ENCODE peak calls at places on chromosomes 4 and X, in nine cellular contexts. X is fibroblast of lung, D is astrocyte, Q is PC-3, R is IMR-90, W is GM23248, A is PC-9, F is neural progenitor cell, Z is neuronal stem cell. G is an unnamed sample.

GRCh38 chr4:154590329-154591006 is at the start of gene FGA:
- DNase-seq in X (no peak), D (no peak), Q (no peak), R (no peak), W (no peak), A (no peak), F (peak), Z (no peak), G (peak)

GRCh38 chr4:85720736-85721135 is 245.8 kb downstream of the ARHGAP24 start:
- DNase-seq in X (peak), D (peak), Q (peak), R (peak), W (peak), A (peak), F (no peak), Z (no peak), G (peak)

GRCh38 chr4:51901363-51901762 is 58.4 kb downstream of the DCUN1D4 start:
- DNase-seq in X (no peak), D (no peak), Q (no peak), R (no peak), W (no peak), A (no peak), F (no peak), Z (no peak), G (no peak)

GRCh38 chr4:52982246-52982950 is 120.3 kb downstream of the RASL11B start:
- DNase-seq in X (peak), D (peak), Q (peak), R (peak), W (peak), A (no peak), F (peak), Z (peak), G (peak)

GRCh38 chr4:100014616-100015015 is 64.5 kb upstream of the H2AZ1 start:
- DNase-seq in X (no peak), D (no peak), Q (peak), R (peak), W (no peak), A (no peak), F (no peak), Z (no peak), G (no peak)

GRCh38 chr4:67928547-67928946 is 34.7 kb downstream of the TMPRSS11A start:
- DNase-seq in X (no peak), D (peak), Q (peak), R (no peak), W (no peak), A (no peak), F (peak), Z (no peak), G (no peak)

GRCh38 chr4:122104184-122104583 is 47.9 kb upstream of the BLTP1 start:
- DNase-seq in X (no peak), D (peak), Q (no peak), R (peak), W (no peak), A (no peak), F (no peak), Z (no peak), G (no peak)

GRCh38 chr4:185472063-185472542 is 570 bp upstream of the CCDC110 start:
- DNase-seq in X (peak), D (no peak), Q (no peak), R (no peak), W (no peak), A (no peak), F (no peak), Z (no peak), G (no peak)

GRCh38 chr4:155012469-155012868 is 196.0 kb upstream of the NPY2R start:
- DNase-seq in X (no peak), D (no peak), Q (no peak), R (no peak), W (no peak), A (no peak), F (no peak), Z (no peak), G (no peak)

GRCh38 chrX:49100704-49101628 is 21.3 kb upstream of the WDR45 start:
- DNase-seq in X (peak), D (peak), Q (peak), R (peak), W (peak), A (peak), F (peak), Z (peak), G (peak)

GRCh38 chr4:134518574-134519217 is 317.1 kb upstream of the PABPC4L start:
- DNase-seq in X (no peak), D (no peak), Q (no peak), R (no peak), W (no peak), A (no peak), F (no peak), Z (no peak), G (no peak)

GRCh38 chr4:81330018-81330417 is 115.0 kb upstream of the PRKG2 start:
- DNase-seq in X (no peak), D (no peak), Q (no peak), R (no peak), W (no peak), A (no peak), F (no peak), Z (no peak), G (no peak)

GRCh38 chrX:119734897-119735339 is 23.5 kb upstream of the SOWAHD start:
- DNase-seq in X (peak), D (no peak), Q (no peak), R (no peak), W (peak), A (no peak), F (no peak), Z (no peak), G (no peak)

GRCh38 chrX:41720125-41720780 is 3.7 kb upstream of the GPR82 start:
- DNase-seq in X (no peak), D (peak), Q (no peak), R (peak), W (peak), A (no peak), F (no peak), Z (no peak), G (no peak)

GRCh38 chr4:185885604-185886003 is 73.6 kb upstream of the SORBS2 start:
- DNase-seq in X (no peak), D (no peak), Q (no peak), R (no peak), W (no peak), A (no peak), F (no peak), Z (no peak), G (no peak)

GRCh38 chr4:187301923-187302322 is 578.3 kb upstream of the FAT1 start:
- DNase-seq in X (no peak), D (no peak), Q (no peak), R (no peak), W (no peak), A (no peak), F (no peak), Z (no peak), G (no peak)

GRCh38 chr4:114658179-114658578 is 59.6 kb downstream of the UGT8 start:
- DNase-seq in X (no peak), D (no peak), Q (no peak), R (no peak), W (no peak), A (no peak), F (no peak), Z (no peak), G (no peak)

GRCh38 chrX:12149670-12150407 is 11.6 kb downstream of the FRMPD4 start:
- DNase-seq in X (no peak), D (no peak), Q (peak), R (no peak), W (no peak), A (peak), F (no peak), Z (no peak), G (no peak)

GRCh38 chrX:11143931-11144678 is 33.0 kb downstream of the HCCS start:
- DNase-seq in X (peak), D (peak), Q (peak), R (peak), W (peak), A (peak), F (peak), Z (peak), G (peak)

GRCh38 chr4:3801931-3802550 is 35.9 kb downstream of the ADRA2C start:
- DNase-seq in X (no peak), D (no peak), Q (no peak), R (no peak), W (no peak), A (no peak), F (no peak), Z (no peak), G (no peak)

GRCh38 chr4:184283659-184284335 is 66.1 kb upstream of the ENPP6 start:
- DNase-seq in X (no peak), D (no peak), Q (no peak), R (no peak), W (no peak), A (no peak), F (no peak), Z (no peak), G (no peak)

GRCh38 chrX:77820328-77820727 is 34.3 kb upstream of the ATRX start:
- DNase-seq in X (no peak), D (no peak), Q (no peak), R (no peak), W (no peak), A (no peak), F (no peak), Z (no peak), G (no peak)

GRCh38 chr4:176726803-176727202 is 65.9 kb downstream of the VEGFC start:
- DNase-seq in X (peak), D (peak), Q (no peak), R (peak), W (no peak), A (no peak), F (no peak), Z (no peak), G (peak)

DNA sequence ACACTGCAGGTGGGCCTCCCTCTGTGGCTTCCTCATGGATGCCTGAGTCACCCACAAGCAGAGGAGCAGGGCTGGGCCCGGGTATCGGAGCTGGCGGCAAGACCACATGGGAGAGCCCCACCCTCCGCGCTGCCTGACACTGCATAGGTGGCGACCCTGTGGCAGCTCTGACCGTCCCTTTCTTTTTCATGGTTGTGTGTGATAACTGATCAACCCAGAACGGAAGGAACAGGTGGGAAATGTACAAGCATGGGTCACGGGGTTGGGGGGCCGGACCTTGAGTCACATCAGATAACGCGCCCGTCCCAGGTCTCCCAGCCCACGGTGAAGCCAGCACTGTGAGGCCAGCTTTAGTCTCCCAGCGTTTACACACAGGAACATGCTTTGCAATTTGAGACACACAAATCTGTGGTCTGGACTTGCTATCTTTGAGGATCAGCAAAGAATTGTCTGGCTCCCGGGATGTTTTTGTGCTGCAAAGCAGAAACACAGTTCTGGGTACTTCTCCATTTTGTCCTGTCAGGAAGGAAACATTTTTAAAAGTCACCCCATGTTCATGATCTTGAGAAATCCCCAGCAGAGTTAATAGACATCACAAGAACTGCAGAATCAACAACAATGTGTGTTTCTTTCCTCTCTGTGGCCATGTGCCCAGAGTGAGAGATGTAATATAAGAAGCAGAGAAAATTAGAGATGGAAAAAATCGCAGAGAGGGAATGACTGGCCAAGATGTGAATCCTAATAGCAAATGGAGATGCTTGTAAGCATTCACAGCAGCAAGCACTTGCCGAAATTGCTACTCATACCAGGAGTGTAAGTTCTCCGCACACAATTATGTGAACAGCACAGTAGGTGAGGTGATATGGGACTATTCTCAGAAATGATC is 70.1 kb upstream of the CBR4 start:
- DNase-seq in X (peak), D (peak), Q (peak), R (peak), W (peak), A (no peak), F (no peak), Z (no peak), G (peak)
- H2AFZ ChIP-seq in X (no peak), D (no peak), Q (peak), R (peak), W (no peak), A (no peak), F (no peak), Z (peak), G (peak)

GRCh38 chrX:107629533-107629909 is 1.2 kb downstream of the PRPS1 start:
- DNase-seq in X (peak), D (peak), Q (peak), R (peak), W (peak), A (no peak), F (peak), Z (no peak), G (peak)

GRCh38 chrX:107627792-107628661 is at the start of gene PRPS1:
- DNase-seq in X (peak), D (peak), Q (peak), R (peak), W (peak), A (peak), F (peak), Z (peak), G (peak)

GRCh38 chrX:107628662-107629532 is 587 bp downstream of the PRPS1 start:
- DNase-seq in X (peak), D (peak), Q (peak), R (peak), W (peak), A (peak), F (peak), Z (no peak), G (peak)

GRCh38 chrX:107632291-107632690 is 4.0 kb downstream of the PRPS1 start:
- DNase-seq in X (no peak), D (peak), Q (no peak), R (no peak), W (peak), A (peak), F (no peak), Z (no peak), G (no peak)

DNA sequence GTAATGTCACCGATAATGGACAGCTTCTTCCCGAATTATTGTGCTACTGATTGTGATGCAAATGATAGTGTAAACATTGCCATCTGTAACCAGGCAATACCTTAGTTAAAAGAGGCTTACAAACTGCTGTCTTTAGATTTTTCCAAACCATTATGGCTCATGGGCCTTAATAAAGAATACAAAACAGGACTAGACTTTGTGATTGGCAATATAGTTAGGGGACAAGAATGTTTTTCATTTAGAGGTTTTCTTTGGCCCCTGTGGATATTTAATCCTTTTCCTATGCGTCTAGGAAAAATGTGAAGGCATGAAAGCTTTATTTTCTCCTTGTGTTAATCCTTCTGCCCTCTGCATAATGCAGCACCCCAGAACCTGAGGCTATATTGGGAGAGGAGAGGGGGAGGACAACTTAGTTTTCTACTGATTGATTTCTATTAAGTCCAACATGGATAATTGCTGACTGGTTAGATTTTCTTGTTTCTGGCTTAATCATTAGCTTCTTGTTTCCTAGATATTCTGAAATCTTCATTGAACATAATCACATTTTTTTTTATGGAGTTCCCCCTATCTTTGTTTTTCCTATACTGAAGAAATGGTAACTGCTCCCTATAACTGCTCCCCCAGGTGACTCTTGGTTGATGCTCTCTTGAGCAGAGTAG is 1.9 kb downstream of the PRPS1 start:
- DNase-seq in X (no peak), D (no peak), Q (no peak), R (no peak), W (no peak), A (no peak), F (peak), Z (no peak), G (no peak)
- H3K4me3 ChIP-seq in X (peak), D (peak), Q (peak), R (peak), W (peak), A (peak), F (peak), Z (peak), G (peak)

GRCh38 chr4:150216725-150217124 is 138.5 kb downstream of the DCLK2 start:
- DNase-seq in X (no peak), D (no peak), Q (no peak), R (no peak), W (no peak), A (no peak), F (no peak), Z (no peak), G (no peak)

GRCh38 chr4:150215601-150216000 is 137.4 kb downstream of the DCLK2 start:
- DNase-seq in X (no peak), D (no peak), Q (peak), R (no peak), W (no peak), A (peak), F (no peak), Z (no peak), G (peak)

GRCh38 chr4:150217804-150218203 is 139.6 kb downstream of the DCLK2 start:
- DNase-seq in X (no peak), D (no peak), Q (no peak), R (no peak), W (no peak), A (no peak), F (no peak), Z (no peak), G (no peak)

GRCh38 chr4:150218447-150218846 is 140.2 kb downstream of the DCLK2 start:
- DNase-seq in X (no peak), D (no peak), Q (no peak), R (no peak), W (no peak), A (no peak), F (no peak), Z (no peak), G (no peak)

DNA sequence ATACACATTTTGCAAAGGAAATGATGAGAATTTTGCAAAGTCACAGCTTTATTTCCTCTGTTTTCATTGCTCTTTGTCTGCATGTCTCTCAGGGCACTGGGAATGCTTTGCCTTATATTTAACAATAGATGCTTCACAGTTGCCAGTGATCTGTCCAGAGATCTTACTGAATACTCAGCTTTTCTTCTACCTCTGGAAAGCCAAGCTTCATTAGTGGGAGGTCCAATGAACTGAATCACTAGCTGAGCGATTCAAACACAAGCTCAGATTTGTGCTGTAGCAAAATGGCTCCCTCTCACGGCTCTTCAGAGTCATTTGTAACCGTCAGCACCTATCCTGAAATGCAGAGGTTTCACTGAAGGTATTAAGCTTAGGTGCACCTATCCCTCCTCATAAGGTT is 138.9 kb downstream of the DCLK2 start:
- DNase-seq in X (peak), D (peak), Q (peak), R (peak), W (peak), A (no peak), F (peak), Z (peak), G (peak)
- H2AFZ ChIP-seq in X (no peak), D (peak), Q (peak), R (no peak), W (peak), A (no peak), F (peak), Z (peak), G (no peak)

DNA sequence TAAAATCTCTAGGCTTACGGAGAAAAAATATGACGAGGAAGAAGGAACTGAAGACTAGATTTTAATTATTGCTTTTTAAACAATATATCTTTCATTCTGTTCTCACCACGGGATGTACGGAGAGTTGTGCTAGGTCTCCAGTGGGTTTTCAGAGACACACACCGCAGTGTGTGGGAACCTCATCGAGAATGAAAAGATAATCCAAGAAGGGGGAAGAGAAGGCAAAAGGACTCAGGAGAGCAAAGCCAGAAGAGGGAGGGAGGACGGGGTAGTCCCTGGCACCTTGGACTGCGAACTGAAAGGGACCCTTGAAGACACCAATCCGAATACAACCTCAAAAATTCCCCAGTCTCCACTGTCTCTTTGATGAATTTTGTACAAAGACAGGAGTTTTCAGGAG is 907 bp upstream of the LEF1 start:
- DNase-seq in X (no peak), D (no peak), Q (no peak), R (no peak), W (no peak), A (no peak), F (no peak), Z (no peak), G (no peak)
- H3K4me3 ChIP-seq in X (no peak), D (no peak), Q (no peak), R (no peak), W (no peak), A (no peak), F (peak), Z (no peak), G (peak)

GRCh38 chr4:95314573-95314972 is 234.2 kb downstream of the UNC5C start:
- DNase-seq in X (no peak), D (no peak), Q (no peak), R (no peak), W (no peak), A (no peak), F (no peak), Z (no peak), G (no peak)
- H2AFZ ChIP-seq in X (no peak), D (no peak), Q (no peak), R (no peak), W (no peak), A (no peak), F (no peak), Z (no peak), G (no peak)